ENCODE peak calls at places on chromosomes 3 and 15, in seven cellular contexts. L is heart right ventricle, R is tibial nerve, X is stomach, Y is ascending aorta, J is A673, D is Panc1. F is an unnamed sample.
A peak's percentile ranks its signal among the peaks of the same experiment; 100 is the strongest.

GRCh38 chr3:120168038-120168437 is 73.8 kb upstream of the GSK3B start:
- DNase-seq in L (no peak), R (no peak), X (no peak), Y (no peak), J (no peak), D (no peak), F (no peak)

GRCh38 chr3:8776406-8776805 is 7.0 kb upstream of the OXTR start:
- DNase-seq in L (no peak), R (no peak), X (no peak), Y (no peak), J (no peak), D (no peak), F (no peak)

GRCh38 chr3:142915636-142916035 is 26.8 kb upstream of the PCOLCE2 start:
- DNase-seq in L (no peak), R (no peak), X (no peak), Y (no peak), J (no peak), D (no peak), F (no peak)

GRCh38 chr15:61687651-61688050 is 372.6 kb downstream of the VPS13C start:
- DNase-seq in L (no peak), R (no peak), X (no peak), Y (no peak), J (no peak), D (no peak), F (no peak)

GRCh38 chr3:48414376-48415250 is 15.3 kb downstream of the PLXNB1 start:
- DNase-seq in L (no peak), R (no peak), X (no peak), Y (no peak), J (no peak), D (no peak), F (no peak)

GRCh38 chr3:110272525-110272924 is 799.1 kb upstream of the NECTIN3 start:
- DNase-seq in L (no peak), R (no peak), X (no peak), Y (no peak), J (no peak), D (no peak), F (no peak)

GRCh38 chr3:42369304-42369703 is 41.1 kb downstream of the LYZL4 start:
- DNase-seq in L (peak; percentile 57), R (no peak), X (peak; percentile 26), Y (peak; percentile 18), J (no peak), D (no peak), F (no peak)

GRCh38 chr3:171809513-171810277 is 588 bp downstream of the PLD1 start:
- DNase-seq in L (peak; percentile 88), R (peak; percentile 74), X (peak; percentile 68), Y (peak; percentile 46), J (peak; percentile 81), D (no peak), F (peak; percentile 90)

GRCh38 chr3:153974614-153975013 is 146.6 kb upstream of the ARHGEF26 start:
- DNase-seq in L (no peak), R (no peak), X (no peak), Y (no peak), J (no peak), D (no peak), F (no peak)

GRCh38 chr3:136249593-136250225 is 431 bp upstream of the PCCB start:
- DNase-seq in L (no peak), R (no peak), X (no peak), Y (no peak), J (no peak), D (no peak), F (no peak)

GRCh38 chr15:59244337-59244736 is 37.7 kb downstream of the LDHAL6B start:
- DNase-seq in L (no peak), R (no peak), X (no peak), Y (no peak), J (no peak), D (no peak), F (no peak)

GRCh38 chr3:192433704-192434103 is 293.6 kb downstream of the FGF12 start:
- DNase-seq in L (no peak), R (no peak), X (no peak), Y (no peak), J (peak; percentile 13), D (no peak), F (no peak)

DNA sequence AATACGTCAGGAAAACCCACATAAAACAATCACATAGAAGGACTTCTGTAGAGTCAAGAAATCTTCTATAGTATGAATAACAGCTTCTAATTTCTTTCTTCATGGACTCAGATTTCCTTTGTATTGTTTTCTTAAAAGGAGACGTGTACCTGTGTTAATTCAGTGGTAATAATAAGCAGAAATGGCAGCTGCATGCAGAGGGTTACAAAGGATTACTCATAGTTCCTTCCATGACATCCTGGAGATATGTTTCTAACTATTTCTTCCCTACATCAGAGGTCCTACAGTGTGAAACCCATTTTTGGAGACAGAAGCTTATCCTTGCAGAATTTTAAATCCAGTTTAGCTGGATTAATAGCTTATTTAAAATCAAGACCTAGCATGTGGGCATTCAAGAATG is 36.1 kb downstream of the FBXL22 start:
- DNase-seq in L (no peak), R (no peak), X (no peak), Y (no peak), J (no peak), D (no peak), F (no peak)
- H3K36me3 ChIP-seq in L (peaks cover 20% of the 10 kb centered on the region), R (peaks cover 97% of the 10 kb centered on the region), X (peaks cover 100% of the 10 kb centered on the region), Y (peaks cover 95% of the 10 kb centered on the region), J (peaks cover 39% of the 10 kb centered on the region), D (peaks cover 4% of the 10 kb centered on the region), F (peaks cover 100% of the 10 kb centered on the region)

DNA sequence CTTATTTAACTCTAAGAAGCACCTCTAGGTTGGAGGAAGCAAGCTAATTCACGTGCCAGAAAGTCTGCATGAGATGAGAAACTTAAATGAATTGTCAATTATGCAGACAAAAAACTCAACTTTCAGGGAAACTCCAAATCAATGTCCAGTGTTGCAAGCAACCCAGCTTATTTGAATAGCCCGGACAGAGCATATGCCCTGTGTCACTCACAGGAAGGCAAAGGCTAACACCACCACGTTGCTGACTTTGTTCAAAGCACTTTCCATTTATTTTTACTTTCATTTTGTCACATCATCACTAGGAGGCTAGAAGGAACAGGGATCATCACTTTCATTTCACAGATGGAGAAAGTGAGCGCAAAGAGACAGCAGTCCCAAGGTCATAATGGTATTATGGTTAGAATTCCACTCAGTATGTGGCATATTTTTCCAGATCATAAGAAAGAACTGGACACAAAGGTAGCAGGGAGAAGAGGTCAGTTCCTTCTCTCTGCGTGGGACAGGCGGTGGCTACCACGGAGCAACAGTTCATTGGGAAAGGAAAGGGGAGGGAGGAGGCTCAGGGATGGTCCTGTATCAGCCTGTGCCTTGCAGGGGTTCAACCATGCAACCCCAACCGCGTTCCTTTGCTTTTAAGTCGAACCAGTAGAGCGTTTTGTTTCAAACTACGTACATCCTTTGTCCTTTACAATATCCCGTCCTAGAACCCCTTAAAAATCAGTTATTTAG is 1.2 kb downstream of the HEG1 start:
- DNase-seq in L (no peak), R (no peak), X (no peak), Y (no peak), J (peak; percentile 63), D (no peak), F (no peak)
- H3K27ac ChIP-seq in L (peak overlapping the region; percentile 96), R (peak overlapping the region; percentile 96), X (peak overlapping the region; percentile 90), Y (peak overlapping the region; percentile 95), J (peak overlapping the region; percentile 93), D (peak overlapping the region; percentile 96), F (peak overlapping the region; percentile 96)

GRCh38 chr15:74817370-74817737 is 4.7 kb downstream of the LMAN1L start:
- DNase-seq in L (peak; percentile 47), R (no peak), X (no peak), Y (no peak), J (no peak), D (no peak), F (peak; percentile 64)
- TF ChIP-seq CTCF in L (peak; percentile 57), R (no peak), X (no peak), Y (no peak), J (no peak), D (no peak), F (peak; percentile 51)

GRCh38 chr15:68711406-68711805 is 109.3 kb downstream of the ANP32A start:
- DNase-seq in L (no peak), R (no peak), X (no peak), Y (no peak), J (no peak), D (no peak), F (no peak)

GRCh38 chr15:68712886-68713285 is 107.8 kb downstream of the ANP32A start:
- DNase-seq in L (no peak), R (no peak), X (no peak), Y (no peak), J (no peak), D (no peak), F (no peak)

GRCh38 chr15:68715111-68715510 is 105.6 kb downstream of the ANP32A start:
- DNase-seq in L (no peak), R (no peak), X (no peak), Y (no peak), J (no peak), D (no peak), F (no peak)

GRCh38 chr15:68710536-68710935 is 110.2 kb downstream of the ANP32A start:
- DNase-seq in L (no peak), R (no peak), X (no peak), Y (no peak), J (no peak), D (no peak), F (no peak)

DNA sequence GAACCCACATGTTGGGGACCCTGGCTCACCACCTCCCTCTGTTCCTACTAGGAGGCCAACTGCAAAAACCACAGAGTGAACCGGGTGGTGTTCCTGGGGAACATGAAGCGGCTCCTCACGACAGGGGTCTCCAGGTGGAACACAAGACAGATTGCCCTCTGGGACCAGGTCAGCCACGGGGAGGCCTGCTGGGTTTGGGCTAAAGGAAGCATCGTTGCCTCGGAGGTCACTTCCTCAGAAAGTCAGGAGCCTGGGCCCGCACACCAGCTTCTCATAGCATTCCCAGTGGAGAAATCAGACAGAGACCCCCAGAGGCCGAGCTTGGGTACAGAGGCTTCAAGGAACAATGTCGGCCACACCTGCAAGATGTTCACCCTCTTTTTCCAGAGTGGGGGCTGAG is 106.8 kb downstream of the ANP32A start:
- DNase-seq in L (no peak), R (no peak), X (no peak), Y (no peak), J (no peak), D (no peak), F (no peak)
- H3K36me3 ChIP-seq in L (no peaks in the 10 kb centered on the region), R (peaks cover 64% of the 10 kb centered on the region), X (peaks cover 25% of the 10 kb centered on the region), Y (no peaks in the 10 kb centered on the region), J (no peaks in the 10 kb centered on the region), D (no peaks in the 10 kb centered on the region), F (peaks cover 26% of the 10 kb centered on the region)

GRCh38 chr3:140468407-140468806 is 209.5 kb upstream of the TRIM42 start:
- DNase-seq in L (no peak), R (no peak), X (no peak), Y (no peak), J (no peak), D (no peak), F (no peak)

GRCh38 chr3:140465988-140466387 is 211.9 kb upstream of the TRIM42 start:
- DNase-seq in L (no peak), R (no peak), X (no peak), Y (no peak), J (no peak), D (no peak), F (no peak)

GRCh38 chr3:140467104-140467577 is 210.7 kb upstream of the TRIM42 start:
- DNase-seq in L (no peak), R (no peak), X (no peak), Y (no peak), J (peak; percentile 26), D (peak; percentile 10), F (no peak)

GRCh38 chr3:140467916-140468315 is 209.9 kb upstream of the TRIM42 start:
- DNase-seq in L (no peak), R (no peak), X (no peak), Y (no peak), J (no peak), D (no peak), F (no peak)

GRCh38 chr3:140466535-140466934 is 211.3 kb upstream of the TRIM42 start:
- DNase-seq in L (no peak), R (no peak), X (no peak), Y (no peak), J (no peak), D (no peak), F (no peak)
- H3K27ac ChIP-seq in L (no peak overlapping the region), R (no peak overlapping the region), X (no peak overlapping the region), Y (no peak overlapping the region), J (no peak overlapping the region), D (no peak overlapping the region), F (no peak overlapping the region)

F was measured in left ventricle myocardium inferior.